ENCODE peak calls at places on chromosome 11, in nine cellular contexts. One of them, this sample, is unnamed.
A peak's percentile ranks its signal among the peaks of the same experiment; 100 is the strongest.

GRCh38 chr11:45423036-45423435 is 136.9 kb upstream of the SYT13 start:
- DNase-seq in tibial artery: peak; percentile 82
- DNase-seq in IMR-90: no peak
- DNase-seq in A549: no peak
- DNase-seq in H9: no peak
- DNase-seq in heart left ventricle: no peak
- DNase-seq in body of pancreas: no peak
- DNase-seq in fibroblast of lung: no peak
- DNase-seq in colonic mucosa: no peak
- DNase-seq in this sample: no peak

GRCh38 chr11:45209904-45210699 is 63.7 kb downstream of the PRDM11 start:
- DNase-seq in IMR-90: peak; percentile 21
- DNase-seq in heart left ventricle: peak; percentile 79
- DNase-seq in A549: no peak
- DNase-seq in colonic mucosa: peak; percentile 42
- DNase-seq in H9: peak; percentile 72
- DNase-seq in body of pancreas: peak; percentile 63
- DNase-seq in tibial artery: peak; percentile 94
- DNase-seq in fibroblast of lung: peak; percentile 84
- DNase-seq in this sample: no peak

GRCh38 chr11:34348919-34349318 is 8.9 kb downstream of the ABTB2 start:
- DNase-seq in IMR-90: peak; percentile 33
- DNase-seq in A549: no peak
- DNase-seq in H9: peak; percentile 10
- DNase-seq in fibroblast of lung: peak; percentile 47
- DNase-seq in colonic mucosa: no peak
- DNase-seq in tibial artery: no peak
- DNase-seq in body of pancreas: no peak
- DNase-seq in heart left ventricle: no peak
- DNase-seq in this sample: no peak

GRCh38 chr11:67466367-67466766 is 2.7 kb downstream of the TMEM134 start:
- DNase-seq in fibroblast of lung: no peak
- DNase-seq in tibial artery: no peak
- DNase-seq in colonic mucosa: no peak
- DNase-seq in H9: no peak
- DNase-seq in IMR-90: no peak
- DNase-seq in heart left ventricle: no peak
- DNase-seq in A549: no peak
- DNase-seq in body of pancreas: peak; percentile 42
- DNase-seq in this sample: no peak

GRCh38 chr11:65116370-65117205 is 913 bp downstream of the ZNHIT2 start:
- DNase-seq in fibroblast of lung: peak; percentile 27
- DNase-seq in heart left ventricle: peak; percentile 20
- DNase-seq in body of pancreas: peak; percentile 54
- DNase-seq in A549: no peak
- DNase-seq in H9: peak; percentile 56
- DNase-seq in IMR-90: peak; percentile 72
- DNase-seq in tibial artery: peak; percentile 69
- DNase-seq in colonic mucosa: peak; percentile 35
- DNase-seq in this sample: peak; percentile 51

GRCh38 chr11:122817121-122817520 is 21.2 kb upstream of the CRTAM start:
- DNase-seq in tibial artery: no peak
- DNase-seq in colonic mucosa: peak; percentile 26
- DNase-seq in fibroblast of lung: peak; percentile 38
- DNase-seq in heart left ventricle: no peak
- DNase-seq in A549: no peak
- DNase-seq in H9: no peak
- DNase-seq in IMR-90: no peak
- DNase-seq in body of pancreas: peak; percentile 28
- DNase-seq in this sample: no peak

GRCh38 chr11:72591785-72592490 is 82.3 kb downstream of the PDE2A start:
- DNase-seq in fibroblast of lung: no peak
- DNase-seq in A549: no peak
- DNase-seq in tibial artery: no peak
- DNase-seq in H9: no peak
- DNase-seq in body of pancreas: no peak
- DNase-seq in IMR-90: no peak
- DNase-seq in heart left ventricle: no peak
- DNase-seq in colonic mucosa: no peak
- DNase-seq in this sample: no peak

GRCh38 chr11:48018561-48019229 is 38.3 kb downstream of the PTPRJ start:
- DNase-seq in H9: peak; percentile 40
- DNase-seq in body of pancreas: no peak
- DNase-seq in A549: no peak
- DNase-seq in IMR-90: no peak
- DNase-seq in tibial artery: no peak
- DNase-seq in heart left ventricle: no peak
- DNase-seq in colonic mucosa: no peak
- DNase-seq in fibroblast of lung: no peak
- DNase-seq in this sample: no peak

GRCh38 chr11:37988031-37988430 is 1390.0 kb upstream of the RAG2 start:
- DNase-seq in H9: no peak
- DNase-seq in IMR-90: peak; percentile 17
- DNase-seq in heart left ventricle: peak; percentile 10
- DNase-seq in colonic mucosa: no peak
- DNase-seq in fibroblast of lung: peak; percentile 86
- DNase-seq in body of pancreas: no peak
- DNase-seq in tibial artery: no peak
- DNase-seq in A549: no peak
- DNase-seq in this sample: no peak

DNA sequence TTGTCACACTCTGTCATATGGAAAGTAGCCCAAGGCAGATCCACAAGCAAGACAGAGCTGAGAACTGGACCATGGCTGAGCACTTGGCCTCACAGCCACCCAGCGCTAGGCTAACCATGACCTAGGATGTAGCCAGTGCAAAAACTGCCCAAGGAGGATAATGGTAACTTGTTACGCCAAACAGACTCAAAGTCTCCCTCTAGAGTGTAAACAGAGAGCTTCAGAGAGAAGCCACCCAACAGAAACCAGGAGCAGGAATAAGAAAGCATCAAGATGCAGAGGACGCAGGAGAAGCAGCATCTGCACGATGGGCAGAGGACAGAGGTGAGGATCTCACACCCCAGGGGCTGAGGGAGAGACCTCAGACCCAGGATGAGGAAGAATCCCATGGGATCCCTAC is 97.9 kb downstream of the RCN1 start:
- DNase-seq in IMR-90: no peak
- DNase-seq in colonic mucosa: no peak
- DNase-seq in fibroblast of lung: no peak
- DNase-seq in heart left ventricle: no peak
- DNase-seq in H9: no peak
- DNase-seq in tibial artery: no peak
- DNase-seq in body of pancreas: no peak
- DNase-seq in A549: no peak
- DNase-seq in this sample: no peak
- TF ChIP-seq CTCF in IMR-90: no peak
- TF ChIP-seq CTCF in colonic mucosa: no peak
- TF ChIP-seq CTCF in fibroblast of lung: no peak
- TF ChIP-seq CTCF in heart left ventricle: no peak
- TF ChIP-seq CTCF in H9: peak; percentile 36
- TF ChIP-seq CTCF in tibial artery: no peak
- TF ChIP-seq CTCF in body of pancreas: no peak
- TF ChIP-seq CTCF in A549: no peak
- TF ChIP-seq CTCF in this sample: no peak

GRCh38 chr11:61747389-61748285 is 4.8 kb upstream of the MYRF start:
- DNase-seq in IMR-90: peak; percentile 59
- DNase-seq in tibial artery: peak; percentile 82
- DNase-seq in body of pancreas: peak; percentile 90
- DNase-seq in H9: peak; percentile 89
- DNase-seq in colonic mucosa: peak; percentile 86
- DNase-seq in fibroblast of lung: peak; percentile 65
- DNase-seq in heart left ventricle: peak; percentile 71
- DNase-seq in A549: peak; percentile 78
- DNase-seq in this sample: peak; percentile 39

GRCh38 chr11:61744181-61744580 is 8.3 kb upstream of the MYRF start:
- DNase-seq in fibroblast of lung: no peak
- DNase-seq in heart left ventricle: no peak
- DNase-seq in H9: no peak
- DNase-seq in A549: no peak
- DNase-seq in tibial artery: no peak
- DNase-seq in IMR-90: peak; percentile 34
- DNase-seq in body of pancreas: no peak
- DNase-seq in colonic mucosa: no peak
- DNase-seq in this sample: no peak

GRCh38 chr11:61745796-61746653 is 6.4 kb upstream of the MYRF start:
- DNase-seq in heart left ventricle: no peak
- DNase-seq in body of pancreas: no peak
- DNase-seq in colonic mucosa: no peak
- DNase-seq in IMR-90: no peak
- DNase-seq in H9: no peak
- DNase-seq in A549: no peak
- DNase-seq in fibroblast of lung: no peak
- DNase-seq in tibial artery: no peak
- DNase-seq in this sample: no peak

GRCh38 chr11:61744609-61745156 is 7.8 kb upstream of the MYRF start:
- DNase-seq in body of pancreas: no peak
- DNase-seq in fibroblast of lung: no peak
- DNase-seq in H9: no peak
- DNase-seq in tibial artery: no peak
- DNase-seq in colonic mucosa: no peak
- DNase-seq in heart left ventricle: no peak
- DNase-seq in IMR-90: no peak
- DNase-seq in A549: no peak
- DNase-seq in this sample: no peak

DNA sequence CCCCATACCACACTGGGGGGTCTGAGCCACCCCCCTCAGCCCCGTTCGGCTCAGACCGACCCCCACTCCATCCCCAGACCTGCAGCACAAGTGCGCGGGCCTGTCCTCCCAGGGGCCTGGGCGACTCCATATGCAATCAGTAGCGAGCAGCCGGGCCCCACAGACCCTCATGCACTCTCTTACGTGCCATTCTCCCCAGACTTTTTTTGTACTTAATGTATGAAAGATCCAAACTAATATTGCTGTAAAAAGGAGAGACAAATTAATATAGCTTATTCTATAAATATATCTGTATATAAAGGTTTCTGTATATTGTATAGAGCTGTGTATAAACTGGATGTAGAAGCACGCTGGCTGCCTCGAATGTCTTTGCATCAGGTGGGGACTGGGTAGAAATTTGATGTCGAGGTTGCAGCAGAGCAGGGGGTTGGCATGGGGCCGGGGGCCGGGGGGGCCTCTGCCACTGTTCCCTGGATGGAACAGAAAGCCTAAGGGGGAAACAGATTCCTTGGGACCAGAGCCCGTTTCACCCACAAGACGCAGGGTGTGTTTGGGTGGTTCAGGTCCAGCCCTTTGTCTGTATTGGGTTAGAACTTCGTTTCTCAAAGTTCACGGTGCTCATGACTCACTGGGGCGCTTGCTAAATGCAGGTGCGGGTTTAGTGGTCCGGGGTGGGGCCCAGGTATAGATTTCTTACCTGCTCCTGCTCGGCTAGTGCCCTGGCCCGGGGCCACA is 5.6 kb upstream of the MYRF start:
- DNase-seq in fibroblast of lung: no peak
- DNase-seq in IMR-90: no peak
- DNase-seq in heart left ventricle: no peak
- DNase-seq in colonic mucosa: no peak
- DNase-seq in H9: no peak
- DNase-seq in body of pancreas: no peak
- DNase-seq in A549: no peak
- DNase-seq in tibial artery: no peak
- DNase-seq in this sample: no peak
- H3K27ac ChIP-seq in fibroblast of lung: no peak overlapping the region
- H3K27ac ChIP-seq in IMR-90: no peak overlapping the region
- H3K27ac ChIP-seq in heart left ventricle: no peak overlapping the region
- H3K27ac ChIP-seq in colonic mucosa: no peak overlapping the region
- H3K27ac ChIP-seq in H9: no peak overlapping the region
- H3K27ac ChIP-seq in body of pancreas: peak overlapping the region; percentile 34
- H3K27ac ChIP-seq in A549: no peak overlapping the region
- H3K27ac ChIP-seq in tibial artery: no peak overlapping the region
- H3K27ac ChIP-seq in this sample: no peak overlapping the region

DNA sequence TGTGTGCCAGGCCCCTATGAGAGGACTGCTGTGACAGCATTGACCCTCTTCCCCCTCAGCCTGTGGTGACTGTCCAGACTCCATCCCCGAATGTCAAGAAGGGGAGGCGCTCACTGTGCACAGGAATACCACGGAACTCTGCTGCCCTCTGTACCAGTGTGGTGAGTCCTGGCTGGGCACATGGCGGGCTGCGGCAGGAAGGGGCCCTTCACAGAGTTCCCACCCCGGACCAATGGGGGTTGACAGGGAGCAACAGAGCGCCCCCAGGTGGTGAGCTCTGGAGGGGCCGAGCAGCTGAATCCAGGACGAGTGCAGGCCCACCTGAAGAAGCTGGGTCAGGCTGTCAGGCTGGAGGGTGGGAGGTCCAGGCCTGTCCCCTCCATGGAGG is 83.8 kb upstream of the MYOD1 start:
- DNase-seq in fibroblast of lung: no peak
- DNase-seq in IMR-90: no peak
- DNase-seq in body of pancreas: no peak
- DNase-seq in H9: no peak
- DNase-seq in A549: no peak
- DNase-seq in colonic mucosa: no peak
- DNase-seq in tibial artery: no peak
- DNase-seq in heart left ventricle: no peak
- DNase-seq in this sample: no peak
- TF ChIP-seq CTCF in fibroblast of lung: no peak
- TF ChIP-seq CTCF in IMR-90: no peak
- TF ChIP-seq CTCF in body of pancreas: no peak
- TF ChIP-seq CTCF in H9: peak; percentile 55
- TF ChIP-seq CTCF in A549: no peak
- TF ChIP-seq CTCF in colonic mucosa: no peak
- TF ChIP-seq CTCF in tibial artery: no peak
- TF ChIP-seq CTCF in heart left ventricle: no peak
- TF ChIP-seq CTCF in this sample: no peak

GRCh38 chr11:35798423-35798822 is 135.8 kb downstream of the TRIM44 start:
- DNase-seq in body of pancreas: no peak
- DNase-seq in H9: no peak
- DNase-seq in IMR-90: peak; percentile 31
- DNase-seq in tibial artery: no peak
- DNase-seq in heart left ventricle: no peak
- DNase-seq in A549: no peak
- DNase-seq in fibroblast of lung: no peak
- DNase-seq in colonic mucosa: no peak
- DNase-seq in this sample: no peak
- H3K27ac ChIP-seq in body of pancreas: no peak overlapping the region
- H3K27ac ChIP-seq in H9: no peak overlapping the region
- H3K27ac ChIP-seq in IMR-90: no peak overlapping the region
- H3K27ac ChIP-seq in tibial artery: no peak overlapping the region
- H3K27ac ChIP-seq in heart left ventricle: no peak overlapping the region
- H3K27ac ChIP-seq in A549: no peak overlapping the region
- H3K27ac ChIP-seq in fibroblast of lung: no peak overlapping the region
- H3K27ac ChIP-seq in colonic mucosa: no peak overlapping the region
- H3K27ac ChIP-seq in this sample: no peak overlapping the region

This sample was measured in HL-60.